ENCODE peak calls at places on chromosomes 2 and 18, in five cellular contexts. One of them, this sample, is unnamed.
A peak's percentile ranks its signal among the peaks of the same experiment; 100 is the strongest.

GRCh38 chr2:130824492-130825061 is 12.1 kb upstream of the ARHGEF4 start:
- DNase-seq in cardiac muscle cell: no peak
- DNase-seq in astrocyte of the spinal cord: peak; percentile 99
- DNase-seq in pancreas: no peak
- DNase-seq in activated T-helper 1 cell treated with Interleukin-2 at 50 U/mL for 16 hours: peak; percentile 53
- DNase-seq in this sample: peak; percentile 29

GRCh38 chr2:96156011-96156820 is 11.0 kb upstream of the DUSP2 start:
- DNase-seq in cardiac muscle cell: no peak
- DNase-seq in astrocyte of the spinal cord: no peak
- DNase-seq in pancreas: no peak
- DNase-seq in activated T-helper 1 cell treated with Interleukin-2 at 50 U/mL for 16 hours: no peak
- DNase-seq in this sample: no peak

GRCh38 chr18:49944681-49945080 is 131.3 kb upstream of the ACAA2 start:
- DNase-seq in cardiac muscle cell: no peak
- DNase-seq in astrocyte of the spinal cord: no peak
- DNase-seq in pancreas: no peak
- DNase-seq in activated T-helper 1 cell treated with Interleukin-2 at 50 U/mL for 16 hours: no peak
- DNase-seq in this sample: no peak

GRCh38 chr2:177392373-177393246 is at the start of gene AGPS:
- DNase-seq in cardiac muscle cell: peak; percentile 83
- DNase-seq in astrocyte of the spinal cord: peak; percentile 71
- DNase-seq in pancreas: peak; percentile 82
- DNase-seq in activated T-helper 1 cell treated with Interleukin-2 at 50 U/mL for 16 hours: peak; percentile 62
- DNase-seq in this sample: peak; percentile 67

GRCh38 chr2:1132328-1132964 is 181.8 kb downstream of the SNTG2 start:
- DNase-seq in cardiac muscle cell: no peak
- DNase-seq in astrocyte of the spinal cord: no peak
- DNase-seq in pancreas: no peak
- DNase-seq in activated T-helper 1 cell treated with Interleukin-2 at 50 U/mL for 16 hours: no peak
- DNase-seq in this sample: no peak

GRCh38 chr18:13481820-13482640 is 244.3 kb downstream of the FAM210A start:
- DNase-seq in cardiac muscle cell: no peak
- DNase-seq in astrocyte of the spinal cord: no peak
- DNase-seq in pancreas: no peak
- DNase-seq in activated T-helper 1 cell treated with Interleukin-2 at 50 U/mL for 16 hours: no peak
- DNase-seq in this sample: no peak

GRCh38 chr18:49677762-49678398 is 116.0 kb downstream of the LIPG start:
- DNase-seq in cardiac muscle cell: no peak
- DNase-seq in astrocyte of the spinal cord: no peak
- DNase-seq in pancreas: no peak
- DNase-seq in activated T-helper 1 cell treated with Interleukin-2 at 50 U/mL for 16 hours: no peak
- DNase-seq in this sample: no peak

GRCh38 chr18:78875268-78875997 is 104.2 kb upstream of the SALL3 start:
- DNase-seq in cardiac muscle cell: peak; percentile 44
- DNase-seq in astrocyte of the spinal cord: no peak
- DNase-seq in pancreas: no peak
- DNase-seq in activated T-helper 1 cell treated with Interleukin-2 at 50 U/mL for 16 hours: no peak
- DNase-seq in this sample: no peak

GRCh38 chr2:200494048-200494447 is 15.8 kb downstream of the KCTD18 start:
- DNase-seq in cardiac muscle cell: no peak
- DNase-seq in astrocyte of the spinal cord: no peak
- DNase-seq in pancreas: no peak
- DNase-seq in activated T-helper 1 cell treated with Interleukin-2 at 50 U/mL for 16 hours: no peak
- DNase-seq in this sample: no peak

This sample was measured in T-helper 17 cell.